ENCODE peak calls at places on chromosomes 6 and 20, in six cellular contexts. R is tibial nerve, Z is transverse colon, A is lower leg skin, U is spleen, B is ovary. O is an unnamed sample.

GRCh38 chr6:10042280-10042679 is 372.6 kb downstream of the TFAP2A start:
- DNase-seq in R (no peak), B (no peak), U (no peak), Z (no peak), A (no peak), O (no peak)

GRCh38 chr20:14644698-14645097 is 307.3 kb upstream of the FLRT3 start:
- DNase-seq in U (no peak), R (no peak), B (no peak), Z (no peak), A (no peak), O (no peak)

GRCh38 chr6:69846770-69847506 is 19.4 kb upstream of the COL19A1 start:
- DNase-seq in R (no peak), Z (no peak), B (no peak), A (no peak), U (no peak), O (no peak)

GRCh38 chr6:119129968-119130484 is 51.6 kb upstream of the FAM184A start:
- DNase-seq in A (peak), B (no peak), U (no peak), Z (no peak), R (no peak), O (no peak)

GRCh38 chr6:166647896-166648295 is 20.8 kb upstream of the RPS6KA2 start:
- DNase-seq in R (no peak), Z (no peak), B (no peak), A (no peak), U (no peak), O (no peak)

GRCh38 chr6:290111-290932 is 2.0 kb upstream of the DUSP22 start:
- DNase-seq in Z (no peak), A (no peak), U (peak), B (no peak), R (no peak), O (no peak)

GRCh38 chr20:58524814-58525213 is 9.6 kb upstream of the APCDD1L start:
- DNase-seq in R (no peak), Z (no peak), B (no peak), U (no peak), A (peak), O (no peak)

GRCh38 chr6:158654498-158654897 is 4.6 kb downstream of the SYTL3 start:
- DNase-seq in U (peak), R (no peak), B (peak), Z (peak), A (peak), O (peak)

GRCh38 chr20:4289875-4290274 is 274.5 kb upstream of the RNF24 start:
- DNase-seq in R (no peak), A (no peak), Z (no peak), U (no peak), B (no peak), O (no peak)

GRCh38 chr20:44495257-44495656 is 19.6 kb downstream of the TTPAL start:
- DNase-seq in R (no peak), B (no peak), A (no peak), Z (no peak), U (no peak), O (no peak)

GRCh38 chr6:170405311-170405975 is 98.9 kb downstream of the FAM120B start:
- DNase-seq in U (no peak), A (no peak), B (no peak), Z (no peak), R (no peak), O (no peak)

GRCh38 chr20:9301129-9302072 is 213.0 kb upstream of the LAMP5 start:
- DNase-seq in U (no peak), A (no peak), B (no peak), Z (peak), R (no peak), O (no peak)

GRCh38 chr6:20242397-20242796 is 30.1 kb upstream of the MBOAT1 start:
- DNase-seq in A (no peak), B (no peak), R (no peak), U (no peak), Z (no peak), O (no peak)

GRCh38 chr6:135939216-135939610 is 87.7 kb downstream of the PDE7B start:
- DNase-seq in R (no peak), U (no peak), A (no peak), Z (no peak), B (peak), O (no peak)

GRCh38 chr6:126147416-126147815 is 161.1 kb downstream of the TRMT11 start:
- DNase-seq in U (no peak), A (no peak), B (no peak), Z (no peak), R (no peak), O (no peak)

GRCh38 chr6:111631018-111631417 is 25.3 kb upstream of the TRAF3IP2 start:
- DNase-seq in A (peak), Z (no peak), R (no peak), U (no peak), B (no peak), O (no peak)

GRCh38 chr6:32332433-32332832 is 39.3 kb downstream of the TSBP1 start:
- DNase-seq in B (no peak), Z (no peak), U (no peak), R (no peak), A (no peak), O (no peak)

GRCh38 chr20:23551383-23551782 is 16.9 kb downstream of the CST9L start:
- DNase-seq in U (no peak), R (no peak), A (no peak), B (no peak), Z (no peak), O (no peak)

GRCh38 chr20:41261790-41262717 is 55.5 kb downstream of the ZHX3 start:
- DNase-seq in Z (no peak), R (no peak), A (no peak), B (no peak), U (no peak), O (no peak)

GRCh38 chr20:32976746-32977145 is 27.5 kb downstream of the SUN5 start:
- DNase-seq in U (no peak), R (no peak), B (no peak), Z (no peak), A (peak), O (peak)

GRCh38 chr6:38164131-38164481 is 344.6 kb downstream of the ZFAND3 start:
- DNase-seq in B (no peak), R (no peak), A (no peak), U (no peak), Z (no peak), O (no peak)

DNA sequence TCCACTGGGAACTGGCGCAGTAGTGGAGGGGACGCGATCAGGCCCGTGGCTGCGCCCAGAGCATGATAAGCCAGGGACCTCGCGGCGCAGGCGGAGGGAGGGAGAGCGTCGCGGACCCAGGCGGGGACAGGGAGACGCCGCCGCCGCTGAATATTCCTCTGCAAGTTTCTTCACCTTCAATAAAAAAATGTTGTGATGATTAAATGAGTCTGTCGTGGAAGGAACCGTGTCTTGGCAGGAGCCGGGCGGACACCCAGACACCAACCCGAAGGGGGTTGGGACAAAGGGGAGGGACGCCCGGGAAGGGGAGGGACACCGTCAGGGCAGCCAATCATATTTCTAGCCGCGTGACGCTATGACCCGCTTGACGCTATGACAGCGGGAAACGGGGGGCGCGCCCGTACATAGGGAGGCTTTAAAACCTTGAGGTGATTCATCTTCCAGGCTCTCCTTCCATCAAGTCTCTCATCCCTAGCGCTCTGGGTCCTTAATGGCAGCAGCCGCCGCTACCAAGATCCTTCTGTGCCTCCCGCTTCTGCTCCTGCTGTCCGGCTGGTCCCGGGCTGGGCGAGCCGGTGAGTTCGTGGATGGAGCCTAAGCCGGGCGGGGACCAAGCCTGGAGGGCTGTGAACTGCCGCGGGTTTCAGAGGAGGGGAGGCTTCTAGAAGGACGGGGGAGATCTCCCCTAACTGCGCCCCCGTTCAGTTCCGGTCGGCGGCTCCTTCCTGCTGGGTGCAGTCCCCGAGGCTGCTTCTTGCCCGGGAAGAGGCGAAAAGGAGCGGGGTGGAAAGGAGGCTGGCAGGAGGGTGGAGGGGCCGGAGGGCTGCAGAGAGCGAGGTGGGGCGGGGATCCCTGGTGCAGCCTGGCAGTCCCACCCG is at the start of gene ULBP2:
- DNase-seq in U (peak), R (no peak), Z (peak), B (no peak), A (peak), O (peak)
- TF ChIP-seq POLR2A in U (no peak), R (no peak), Z (no peak), B (no peak), A (no peak), O (no peak)

DNA sequence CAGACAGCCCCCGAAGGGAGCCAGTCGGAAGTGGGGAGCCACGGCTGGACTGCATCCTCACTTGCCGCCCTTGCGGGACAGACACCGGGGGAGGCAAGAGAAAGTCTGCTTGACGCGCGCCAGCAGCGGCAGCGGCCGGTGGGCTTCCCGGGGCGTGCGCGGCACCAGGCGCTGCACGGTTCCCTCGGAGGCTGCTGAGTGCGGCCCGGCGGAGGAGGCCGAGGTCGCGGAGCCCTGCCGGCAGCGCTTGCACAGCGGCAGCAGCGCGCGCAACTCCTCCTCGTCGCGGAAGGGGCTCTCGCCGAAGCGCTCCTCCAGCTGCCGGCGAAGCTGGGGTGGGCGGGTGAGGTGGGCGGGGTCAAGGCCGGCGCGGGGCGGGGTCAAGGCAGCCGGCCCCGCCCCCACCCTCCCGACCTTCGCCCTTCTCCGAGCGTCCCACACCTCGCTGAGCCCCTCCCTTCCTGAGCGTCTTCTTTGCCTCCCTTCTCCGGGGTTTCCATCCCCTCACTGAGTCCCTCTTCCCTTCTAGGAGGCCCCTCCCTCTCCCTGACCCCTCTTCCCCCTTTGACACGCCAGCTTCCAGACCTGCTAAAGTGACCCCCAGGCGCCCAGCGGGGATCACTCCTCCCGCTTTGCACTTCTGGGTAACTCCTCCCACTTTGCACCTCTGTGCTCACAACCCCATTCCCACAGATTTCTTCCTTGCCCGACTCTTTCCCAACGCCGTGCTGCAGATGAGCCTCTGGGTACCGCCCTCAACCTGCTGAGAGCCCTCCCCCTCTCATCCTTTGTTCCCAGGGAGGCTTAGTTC is 8.8 kb downstream of the DUSP15 start:
- DNase-seq in U (peak), Z (peak), R (no peak), B (peak), A (peak), O (peak)
- TF ChIP-seq POLR2A in U (no peak), Z (no peak), R (no peak), B (no peak), A (no peak), O (no peak)

GRCh38 chr20:49278036-49278816 is at the start of gene ZNFX1:
- DNase-seq in B (peak), Z (peak), R (peak), U (peak), A (peak), O (peak)
- TF ChIP-seq POLR2A in B (peak), Z (peak), R (peak), U (peak), A (no peak), O (peak)

GRCh38 chr6:149648148-149649145 is at the start of gene KATNA1:
- DNase-seq in Z (peak), B (peak), U (peak), A (peak), R (peak), O (peak)
- TF ChIP-seq POLR2A in Z (peak), B (peak), U (peak), A (no peak), R (peak), O (peak)

DNA sequence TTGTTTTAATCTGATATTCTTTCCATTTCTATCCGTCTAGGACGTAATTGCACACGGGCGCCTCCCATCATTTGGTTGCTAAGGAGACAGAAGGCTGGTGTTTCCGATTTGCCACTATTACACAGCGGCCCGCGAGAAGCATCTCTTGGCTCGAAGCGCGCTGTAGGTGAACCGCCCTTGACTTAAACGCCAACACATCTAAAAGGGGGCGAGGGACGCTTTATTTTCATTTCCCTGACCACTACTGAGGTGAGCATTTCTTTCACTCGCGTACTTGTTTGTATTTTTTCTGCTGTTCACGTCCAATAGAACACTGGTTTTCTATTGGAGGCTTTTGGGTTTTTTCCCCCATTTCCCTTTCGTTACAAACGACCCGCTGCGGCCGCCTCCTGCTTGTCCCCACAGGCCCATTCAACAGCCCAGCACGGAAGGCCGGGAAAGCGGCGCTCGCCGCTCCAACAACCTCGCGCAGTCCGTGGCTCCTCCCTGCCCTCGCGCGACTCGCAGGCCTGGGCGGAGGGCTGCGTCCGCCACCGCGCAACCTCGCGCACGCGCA is 505 bp upstream of the WRNIP1 start:
- DNase-seq in U (peak), Z (peak), R (no peak), A (peak), B (peak), O (peak)
- TF ChIP-seq POLR2A in U (no peak), Z (no peak), R (no peak), A (no peak), B (peak), O (peak)